ENCODE peak calls at places on chromosomes 3 and 15, in four cellular contexts. Z is esophagus squamous epithelium, L is spleen, A is AG09309. E is an unnamed sample.

GRCh38 chr3:70742081-70742480 is 429.6 kb upstream of the MDFIC2 start:
- DNase-seq in Z (no peak), L (no peak), A (no peak), E (no peak)

GRCh38 chr3:183252973-183253363 is at the start of gene B3GNT5:
- DNase-seq in Z (no peak), L (peak), A (no peak), E (no peak)

GRCh38 chr15:45612790-45613415 is 21.9 kb upstream of the SQOR start:
- DNase-seq in Z (no peak), L (no peak), A (no peak), E (peak)

GRCh38 chr3:138625707-138626365 is 17.3 kb downstream of the FAIM start:
- DNase-seq in Z (no peak), L (no peak), A (peak), E (peak)

GRCh38 chr3:170467007-170467406 is 48.3 kb downstream of the CLDN11 start:
- DNase-seq in Z (no peak), L (no peak), A (no peak), E (no peak)

GRCh38 chr3:194373912-194374311 is 4.4 kb upstream of the LRRC15 start:
- DNase-seq in Z (no peak), L (no peak), A (no peak), E (no peak)

GRCh38 chr3:126490619-126491018 is 14.9 kb upstream of the ZXDC start:
- DNase-seq in Z (no peak), L (peak), A (no peak), E (no peak)

GRCh38 chr3:12370758-12371157 is 81.9 kb downstream of the PPARG start:
- DNase-seq in Z (no peak), L (no peak), A (no peak), E (peak)

GRCh38 chr3:16849795-16850194 is 35.0 kb upstream of the PLCL2 start:
- DNase-seq in Z (no peak), L (no peak), A (no peak), E (peak)

GRCh38 chr3:21169858-21170257 is 581.2 kb downstream of the ZNF385D start:
- DNase-seq in Z (no peak), L (no peak), A (no peak), E (no peak)

GRCh38 chr15:76333720-76334437 is 2.7 kb upstream of the ISL2 start:
- DNase-seq in Z (no peak), L (no peak), A (no peak), E (peak)

GRCh38 chr3:186826316-186826977 is 16.1 kb upstream of the ADIPOQ start:
- DNase-seq in Z (no peak), L (peak), A (no peak), E (no peak)

GRCh38 chr3:196947136-196947859 is 5.0 kb upstream of the NCBP2 start:
- DNase-seq in Z (no peak), L (no peak), A (no peak), E (no peak)
- TF ChIP-seq CTCF in Z (no peak), L (no peak), A (peak), E (peak)

GRCh38 chr15:78455749-78456148 is 17.7 kb downstream of the IREB2 start:
- DNase-seq in Z (no peak), L (no peak), A (no peak), E (no peak)

GRCh38 chr15:78456391-78456790 is 18.4 kb downstream of the IREB2 start:
- DNase-seq in Z (no peak), L (no peak), A (no peak), E (no peak)

GRCh38 chr15:78454992-78455391 is 17.0 kb downstream of the IREB2 start:
- DNase-seq in Z (no peak), L (no peak), A (no peak), E (no peak)

GRCh38 chr15:78460737-78461136 is 22.7 kb downstream of the IREB2 start:
- DNase-seq in Z (no peak), L (no peak), A (no peak), E (no peak)

DNA sequence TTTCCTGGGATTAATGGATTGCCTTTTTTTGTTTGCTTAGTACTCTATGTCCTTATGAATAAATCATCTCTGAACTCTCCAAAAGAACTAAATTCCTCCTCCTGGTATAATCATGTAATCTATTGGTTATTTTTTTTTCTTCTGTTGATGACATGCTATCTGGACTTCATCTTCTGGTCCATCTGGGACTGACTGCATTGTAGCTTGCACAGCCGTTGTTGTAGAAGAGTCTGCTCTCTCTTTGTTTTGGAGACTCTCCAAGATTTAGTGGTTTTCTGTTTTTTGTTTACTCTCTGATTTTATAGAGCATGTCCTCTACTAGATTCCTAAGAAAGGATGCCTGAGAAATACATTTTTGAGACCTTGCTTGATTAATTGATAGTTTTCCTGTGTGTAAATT is 19.1 kb downstream of the IREB2 start:
- DNase-seq in Z (no peak), L (no peak), A (peak), E (peak)
- H3K4me3 ChIP-seq in Z (no peak), L (no peak), A (no peak), E (no peak)

GRCh38 chr15:40052604-40053003 is 13.6 kb upstream of the SRP14 start:
- DNase-seq in Z (no peak), L (peak), A (no peak), E (no peak)
- TF ChIP-seq CTCF in Z (no peak), L (no peak), A (no peak), E (no peak)

DNA sequence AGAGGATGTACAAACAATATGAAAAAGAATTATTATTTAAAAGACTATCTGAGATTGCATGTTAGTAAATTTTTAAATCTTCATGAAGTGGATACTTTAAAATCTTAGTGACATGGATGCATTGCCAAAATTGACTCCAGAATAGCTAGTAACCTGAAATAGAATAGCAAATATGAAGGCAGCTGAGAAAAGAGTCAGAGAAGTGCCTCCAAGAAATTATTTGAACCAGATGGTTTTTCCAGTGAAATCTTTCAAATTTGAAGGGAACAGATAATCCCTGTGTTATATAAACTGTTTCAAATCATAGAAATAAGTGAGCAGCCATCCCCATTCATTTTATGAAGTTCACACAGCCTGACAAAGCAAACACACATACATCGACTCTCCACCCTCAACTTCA is 29.6 kb downstream of the FSIP1 start:
- DNase-seq in Z (no peak), L (no peak), A (no peak), E (no peak)
- H3K4me3 ChIP-seq in Z (no peak), L (no peak), A (no peak), E (no peak)

DNA sequence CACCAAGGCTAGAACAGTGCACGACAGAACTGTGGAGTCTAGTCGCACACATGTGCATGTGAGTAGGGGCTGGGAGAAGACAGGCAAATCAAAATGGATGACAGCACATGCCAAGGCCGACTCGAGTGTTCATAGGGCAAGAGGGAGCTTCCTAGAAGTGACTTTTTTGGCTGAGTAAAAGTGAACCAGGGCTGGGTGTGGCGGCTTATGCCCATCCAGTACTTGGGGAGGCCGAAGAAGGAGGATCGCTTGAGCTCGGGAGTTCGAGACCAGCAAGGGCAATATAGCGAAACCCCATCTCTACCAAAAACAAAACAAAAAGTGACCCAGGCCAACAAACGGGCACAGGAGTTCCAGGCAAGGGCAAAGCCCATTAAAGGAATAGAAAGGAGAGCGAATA is 90.5 kb downstream of the LRIG1 start:
- DNase-seq in Z (no peak), L (no peak), A (no peak), E (no peak)
- TF ChIP-seq CTCF in Z (no peak), L (no peak), A (no peak), E (no peak)

DNA sequence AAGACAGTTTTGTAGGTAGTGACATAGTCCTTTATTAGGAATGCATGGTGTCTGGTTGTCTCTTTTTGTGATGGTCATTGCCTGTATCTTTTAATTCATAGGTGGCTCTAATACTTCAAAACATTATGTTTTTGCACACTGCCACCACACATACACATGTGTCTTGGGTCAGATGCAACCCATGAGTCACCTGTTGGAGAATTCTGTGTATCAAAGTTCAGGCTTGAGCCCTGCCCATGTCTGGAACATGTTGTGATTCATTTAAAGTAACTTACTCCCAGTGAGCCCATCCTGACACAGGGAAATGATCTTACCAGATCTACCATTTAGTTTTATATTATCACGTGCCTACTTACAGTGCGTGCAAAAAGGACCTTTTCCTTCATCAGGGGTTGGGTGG is 142.7 kb downstream of the GHSR start:
- DNase-seq in Z (no peak), L (no peak), A (no peak), E (peak)
- H3K4me3 ChIP-seq in Z (no peak), L (no peak), A (no peak), E (no peak)

DNA sequence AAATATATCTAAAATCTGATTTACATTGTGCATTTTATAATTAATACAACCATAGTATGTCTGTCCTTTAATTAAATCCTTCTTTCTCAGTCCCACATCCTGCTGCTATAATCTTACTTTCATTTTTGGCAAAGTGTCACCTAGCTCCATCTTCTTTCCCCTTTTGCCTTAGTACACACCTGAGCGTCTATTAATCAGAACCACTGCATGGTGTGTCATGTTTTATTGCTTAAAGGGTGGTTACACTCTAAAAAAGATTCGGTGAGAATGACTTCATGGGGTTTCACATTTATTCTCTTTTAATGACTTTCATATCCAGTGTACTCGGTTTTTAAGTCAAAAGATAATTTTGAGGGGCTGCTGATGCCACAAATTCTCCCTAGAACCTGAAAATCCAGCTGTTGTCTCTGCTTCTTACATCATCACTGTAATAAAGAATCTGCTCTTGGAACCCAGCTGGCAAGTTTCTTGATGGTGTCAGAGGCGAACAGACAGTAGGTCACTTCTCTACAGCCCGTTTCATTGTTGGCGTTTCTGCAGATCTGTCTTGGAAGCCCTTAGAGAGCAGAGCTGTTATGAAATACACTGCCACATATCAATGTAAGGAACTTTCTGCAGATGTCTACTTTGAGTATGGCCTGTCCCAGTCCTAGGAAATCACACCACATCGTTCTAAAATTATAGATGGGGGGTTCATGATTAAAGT is 99.7 kb downstream of the TIGIT start:
- DNase-seq in Z (no peak), L (no peak), A (no peak), E (peak)
- TF ChIP-seq CTCF in Z (no peak), L (no peak), A (no peak), E (no peak)

GRCh38 chr15:43793647-43794046 is 1.5 kb downstream of the SERF2 start:
- DNase-seq in Z (no peak), L (no peak), A (no peak), E (no peak)

GRCh38 chr15:43796566-43796965 is 3.5 kb downstream of the SERINC4 start:
- DNase-seq in Z (no peak), L (no peak), A (no peak), E (no peak)

GRCh38 chr15:43794269-43795037 is 2.3 kb downstream of the SERF2 start:
- DNase-seq in Z (no peak), L (no peak), A (no peak), E (peak)

GRCh38 chr15:43795997-43796396 is 3.9 kb downstream of the SERF2 start:
- DNase-seq in Z (no peak), L (no peak), A (no peak), E (no peak)

DNA sequence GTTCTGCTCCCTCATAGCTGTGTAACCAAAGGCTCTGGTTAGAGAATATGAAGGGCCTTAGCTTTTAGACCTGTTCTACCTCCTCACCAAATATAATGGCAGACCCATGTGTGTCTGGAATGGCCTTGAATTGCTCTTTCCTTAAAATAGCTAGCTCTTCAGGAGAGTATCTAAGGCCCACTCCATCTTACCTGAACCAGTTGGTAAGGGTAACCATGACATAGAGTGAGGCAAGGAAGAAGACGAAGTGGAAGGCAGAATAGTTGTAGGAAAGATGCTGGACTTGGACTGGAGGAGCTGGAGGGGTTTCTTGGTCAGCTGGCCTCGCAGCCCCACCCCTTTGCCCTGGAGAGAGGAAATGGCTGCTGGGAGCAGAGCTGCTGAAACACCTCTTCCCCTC is 3.1 kb downstream of the SERF2 start:
- DNase-seq in Z (no peak), L (no peak), A (no peak), E (no peak)
- H3K4me3 ChIP-seq in Z (no peak), L (no peak), A (no peak), E (no peak)

DNA sequence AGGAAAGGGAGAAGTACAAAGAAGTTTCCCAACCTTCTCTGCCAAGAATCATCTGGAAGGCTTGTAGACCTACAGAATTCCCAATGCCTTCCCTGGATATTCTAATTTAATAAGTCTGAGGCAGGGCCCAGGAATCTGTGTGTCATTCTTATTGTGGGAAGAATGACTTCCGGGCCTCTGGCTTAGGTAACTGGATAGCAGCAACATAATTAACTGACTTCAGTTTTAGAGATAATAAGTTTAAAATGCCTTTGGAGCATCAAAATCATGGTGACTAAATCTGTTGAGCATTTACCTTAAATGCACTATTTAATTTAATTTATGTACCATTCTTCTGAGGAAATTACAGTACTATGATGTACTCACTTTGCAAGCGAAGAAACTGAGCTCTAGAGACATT is 44.3 kb upstream of the TM4SF1 start:
- DNase-seq in Z (no peak), L (no peak), A (no peak), E (no peak)
- TF ChIP-seq CTCF in Z (no peak), L (no peak), A (no peak), E (no peak)

GRCh38 chr3:35664460-35664919 is 25.2 kb downstream of the ARPP21 start:
- DNase-seq in Z (no peak), L (peak), A (no peak), E (peak)
- H3K4me3 ChIP-seq in Z (no peak), L (no peak), A (no peak), E (peak)

E was measured in cardiac fibroblast.